ENCODE peak calls at places on chromosome 6, in ten cellular contexts. X is Peyer's patch; O is PC-3; R is effector memory CD4-positive, alpha-beta T cell; C is mesendoderm; W is astrocyte; A is cardiac muscle cell; B is stomach; E is CD4-positive, CD25-positive, alpha-beta regulatory T cell; P is CD8-positive, alpha-beta T cell. Q is an unnamed sample.
A peak's percentile ranks its signal among the peaks of the same experiment; 100 is the strongest.

GRCh38 chr6:157172088-157172768 is 151.1 kb downstream of the TMEM242 start:
- DNase-seq in C (no peak), X (no peak), P (no peak), O (no peak), W (no peak), E (no peak), B (no peak), A (no peak), R (no peak), Q (peak; percentile 32)

GRCh38 chr6:87487555-87487954 is 14.8 kb downstream of the SLC35A1 start:
- DNase-seq in A (peak; percentile 8), B (no peak), P (no peak), W (peak; percentile 19), O (no peak), E (no peak), X (no peak), R (no peak), C (no peak), Q (no peak)

GRCh38 chr6:56714982-56715456 is 72.3 kb upstream of the DST start:
- DNase-seq in W (peak; percentile 88), A (peak; percentile 54), O (peak; percentile 94), P (no peak), X (no peak), E (no peak), C (peak; percentile 85), B (no peak), R (no peak), Q (peak; percentile 17)

GRCh38 chr6:83867527-83868161 is 8.2 kb downstream of the CYB5R4 start:
- DNase-seq in P (no peak), R (no peak), X (peak; percentile 70), E (peak; percentile 46), A (peak; percentile 97), W (peak; percentile 95), O (peak; percentile 89), C (peak; percentile 73), B (peak; percentile 36), Q (peak; percentile 46)

GRCh38 chr6:137518584-137518983 is 24.4 kb upstream of the OLIG3 start:
- DNase-seq in W (no peak), X (no peak), R (no peak), A (no peak), E (no peak), C (peak; percentile 93), B (no peak), O (no peak), P (no peak), Q (no peak)

GRCh38 chr6:15907914-15908518 is 220.9 kb upstream of the MYLIP start:
- DNase-seq in B (peak; percentile 66), O (peak; percentile 92), R (no peak), C (peak; percentile 37), W (no peak), X (peak; percentile 49), A (no peak), E (no peak), P (no peak), Q (peak; percentile 4)

GRCh38 chr6:115551510-115551909 is 509.2 kb downstream of the FRK start:
- DNase-seq in A (no peak), X (no peak), W (no peak), B (no peak), O (no peak), C (peak; percentile 2), E (no peak), R (no peak), P (no peak), Q (no peak)

GRCh38 chr6:22113046-22113766 is 183.6 kb downstream of the PRL start:
- DNase-seq in A (peak; percentile 98), E (no peak), R (no peak), P (no peak), C (no peak), B (no peak), X (no peak), W (peak; percentile 100), O (peak; percentile 98), Q (no peak)

GRCh38 chr6:116472710-116473109 is 11.5 kb downstream of the CALHM6 start:
- DNase-seq in X (no peak), C (no peak), P (no peak), R (no peak), E (no peak), W (no peak), O (no peak), A (no peak), B (no peak), Q (no peak)

GRCh38 chr6:148140772-148141557 is 201.7 kb upstream of the SASH1 start:
- DNase-seq in R (no peak), C (no peak), O (peak; percentile 53), W (no peak), P (no peak), E (no peak), X (no peak), A (no peak), B (no peak), Q (no peak)

GRCh38 chr6:82129814-82130213 is 117.7 kb downstream of the IBTK start:
- DNase-seq in W (no peak), C (no peak), P (no peak), E (no peak), X (no peak), A (no peak), R (no peak), B (no peak), O (no peak), Q (no peak)

GRCh38 chr6:131636880-131637792 is at the start of gene ENPP3:
- DNase-seq in W (no peak), P (no peak), C (no peak), B (no peak), A (peak; percentile 59), X (no peak), E (no peak), O (no peak), R (no peak), Q (no peak)

DNA sequence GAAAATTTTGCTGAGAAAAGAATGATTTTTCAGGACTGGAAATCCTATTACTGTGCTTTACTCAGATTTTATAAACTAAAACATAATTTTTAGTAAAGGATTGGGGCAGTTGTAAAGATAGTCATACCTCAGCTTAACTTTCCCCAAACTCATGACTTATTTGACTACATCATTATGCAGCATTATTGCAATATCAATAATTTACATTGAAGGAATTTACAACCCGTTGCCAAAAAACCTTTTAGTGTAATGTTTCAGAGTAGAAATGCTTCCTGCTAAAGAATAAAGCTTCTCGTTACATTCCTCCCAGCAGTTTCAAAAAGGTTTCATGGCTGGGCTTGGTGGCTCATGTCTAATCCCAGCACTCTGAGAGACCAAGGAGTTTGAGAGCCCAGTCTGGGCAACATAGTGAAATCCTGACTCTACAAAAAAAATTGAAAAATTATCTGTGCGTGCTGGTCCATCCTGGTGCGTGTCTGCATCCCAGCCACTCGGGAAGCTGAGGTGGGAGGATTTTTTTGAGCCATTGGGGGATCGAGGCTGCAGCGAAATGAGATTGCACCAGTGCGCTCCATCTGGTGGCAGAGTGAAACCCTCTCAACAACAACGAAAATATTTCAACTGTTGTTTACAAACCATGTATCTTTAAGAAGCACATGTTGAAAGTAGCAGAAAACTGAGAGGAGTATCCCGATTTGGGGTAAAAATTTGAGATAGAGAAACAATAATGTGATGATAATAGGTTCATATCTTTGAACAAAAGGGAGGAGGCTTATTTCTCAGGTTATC is 4.4 kb downstream of the AMD1 start:
- DNase-seq in W (no peak), E (peak; percentile 67), O (peak; percentile 32), X (peak; percentile 65), R (no peak), P (no peak), C (peak; percentile 64), B (no peak), A (peak; percentile 61), Q (no peak)
- H3K27ac ChIP-seq in W (no peak overlapping the region), E (peak overlapping the region; percentile 43), O (no peak overlapping the region), X (no peak overlapping the region), R (no peak overlapping the region), P (no peak overlapping the region), C (no peak overlapping the region), B (peak overlapping the region; percentile 92), A (peak overlapping the region; percentile 40), Q (no peak overlapping the region)

DNA sequence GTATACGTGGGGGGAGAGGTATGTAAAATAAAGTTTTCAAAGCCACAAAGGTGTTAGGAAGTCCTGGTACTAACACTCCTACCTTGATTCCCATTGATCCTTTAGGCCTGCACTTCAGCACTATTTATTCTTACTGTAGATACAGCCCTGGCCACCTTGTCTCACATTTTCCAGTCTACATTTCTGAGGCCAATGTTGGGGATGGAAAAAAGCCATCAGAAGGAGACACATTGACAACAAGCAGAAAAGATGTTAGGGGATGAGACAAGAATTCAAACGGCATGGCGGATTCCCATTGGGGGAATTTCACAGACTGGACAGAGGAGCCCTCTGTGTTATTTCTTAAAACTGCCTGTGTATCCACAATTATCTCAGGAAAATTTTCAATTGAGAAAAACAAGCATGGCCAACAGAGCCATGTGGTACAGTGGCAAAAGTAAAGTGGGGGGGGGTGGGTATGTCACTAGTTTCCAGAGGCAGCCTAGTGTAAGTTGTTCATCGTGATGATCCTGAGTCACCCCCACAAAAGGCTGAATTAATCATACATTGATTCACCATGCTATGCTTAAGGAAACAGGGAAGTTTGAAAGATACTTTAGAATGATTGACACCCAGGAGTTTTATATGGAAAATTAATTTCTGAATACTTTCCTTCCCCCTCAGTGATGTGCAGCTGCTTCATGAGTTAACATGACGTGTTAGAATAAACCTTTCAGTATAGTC is 40.5 kb downstream of the RREB1 start:
- DNase-seq in X (no peak), P (no peak), B (no peak), C (no peak), W (peak; percentile 75), O (peak; percentile 91), R (no peak), A (no peak), E (no peak), Q (no peak)
- H3K4me1 ChIP-seq in X (peaks cover 8% of the 10 kb centered on the region), P (peaks cover 39% of the 10 kb centered on the region), B (peaks cover 86% of the 10 kb centered on the region), C (peaks cover 26% of the 10 kb centered on the region), W (peaks cover 41% of the 10 kb centered on the region), O (peaks cover 67% of the 10 kb centered on the region), R (peaks cover 19% of the 10 kb centered on the region), A (peaks cover 67% of the 10 kb centered on the region), E (peaks cover 20% of the 10 kb centered on the region), Q (peaks cover 37% of the 10 kb centered on the region)

DNA sequence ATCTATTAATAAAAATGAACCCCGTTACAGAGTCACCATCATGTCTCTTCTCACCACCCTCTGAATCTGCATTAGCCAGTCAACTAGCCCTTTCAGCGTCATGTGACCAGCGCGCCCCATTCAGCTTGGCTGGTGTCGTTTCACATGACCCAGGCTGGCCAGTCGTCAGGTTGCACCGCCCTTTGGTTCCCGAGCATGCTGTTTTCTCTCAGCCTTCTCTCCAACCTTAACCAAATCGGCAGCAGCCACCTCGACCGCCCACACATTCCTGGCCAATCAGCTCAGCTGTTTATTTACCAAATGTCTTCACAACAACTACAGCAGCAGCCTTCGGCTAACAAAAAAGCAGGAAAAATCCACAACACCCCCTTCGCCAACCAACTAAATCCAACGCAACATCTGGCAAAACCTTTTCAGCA is 5.6 kb downstream of the SRSF3 start:
- DNase-seq in B (peak; percentile 63), P (peak; percentile 23), W (peak; percentile 55), C (peak; percentile 88), A (peak; percentile 65), X (peak; percentile 68), R (peak; percentile 49), O (no peak), E (peak; percentile 76), Q (no peak)
- H3K36me3 ChIP-seq in B (peaks cover 85% of the 10 kb centered on the region), P (peaks cover 77% of the 10 kb centered on the region), W (peaks cover 85% of the 10 kb centered on the region), C (peaks cover 31% of the 10 kb centered on the region), A (peaks cover 80% of the 10 kb centered on the region), X (no peaks in the 10 kb centered on the region), R (peaks cover 79% of the 10 kb centered on the region), O (peaks cover 98% of the 10 kb centered on the region), E (peaks cover 84% of the 10 kb centered on the region), Q (peaks cover 98% of the 10 kb centered on the region)

DNA sequence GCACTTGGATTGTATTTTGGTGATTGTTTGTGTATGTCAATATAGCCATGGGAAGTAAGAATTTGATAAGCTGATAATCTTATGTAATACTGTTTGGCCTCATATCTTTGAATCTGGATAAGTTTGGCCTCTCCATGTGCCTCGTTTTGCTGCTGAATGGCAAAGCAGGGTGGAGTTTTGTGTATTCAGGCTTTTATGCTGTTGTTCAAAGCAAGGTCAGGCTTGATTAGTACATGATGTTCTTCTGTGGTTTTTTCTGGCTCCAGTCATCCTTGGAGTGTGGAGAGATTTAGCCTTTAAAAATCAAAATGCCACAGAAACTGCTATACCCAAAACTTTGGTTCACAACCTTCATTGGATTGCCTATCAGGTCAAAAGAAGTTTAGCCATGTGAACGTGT is 728.9 kb upstream of the GJE1 start:
- DNase-seq in O (no peak), W (no peak), E (no peak), P (no peak), X (no peak), C (no peak), R (no peak), B (no peak), A (peak; percentile 56), Q (no peak)
- H3K27ac ChIP-seq in O (no peak overlapping the region), W (no peak overlapping the region), E (no peak overlapping the region), P (no peak overlapping the region), X (no peak overlapping the region), C (no peak overlapping the region), R (no peak overlapping the region), B (no peak overlapping the region), A (peak overlapping the region; percentile 70), Q (no peak overlapping the region)